ENCODE peak calls at places on chromosomes 11 and 22, in ten cellular contexts. Y, Z, K, N, I, L, P, S, C and B are unnamed samples.
A peak's percentile ranks its signal among the peaks of the same experiment; 100 is the strongest.

GRCh38 chr11:959027-959426 is 33.4 kb downstream of the AP2A2 start:
- DNase-seq in C (no peak), Y (no peak), N (no peak), I (no peak), K (no peak), L (no peak), Z (no peak), P (no peak), S (no peak), B (no peak)

GRCh38 chr11:282630-283360 is 4.6 kb downstream of the NLRP6 start:
- DNase-seq in K (peak; percentile 55), N (no peak), Z (no peak), S (no peak), P (no peak), I (peak; percentile 45), C (no peak), L (peak; percentile 7), Y (no peak), B (peak; percentile 24)

GRCh38 chr11:119262668-119263351 is 54.1 kb downstream of the MCAM start:
- DNase-seq in S (no peak), Y (no peak), L (no peak), C (no peak), Z (no peak), N (no peak), I (no peak), P (peak; percentile 35), K (no peak), B (no peak)

GRCh38 chr22:33116846-33117547 is 58.8 kb upstream of the SYN3 start:
- DNase-seq in L (no peak), P (no peak), S (no peak), C (no peak), K (no peak), I (no peak), Y (no peak), Z (no peak), N (no peak), B (no peak)

GRCh38 chr11:130585545-130585944 is 137.1 kb downstream of the ADAMTS15 start:
- DNase-seq in Y (no peak), Z (no peak), N (peak; percentile 58), P (peak; percentile 44), C (no peak), I (no peak), K (no peak), S (no peak), L (no peak), B (no peak)

GRCh38 chr11:11584446-11584810 is 37.4 kb downstream of the GALNT18 start:
- DNase-seq in Y (no peak), K (no peak), P (peak; percentile 79), S (no peak), C (no peak), L (no peak), N (peak; percentile 80), I (no peak), Z (no peak), B (no peak)

GRCh38 chr11:21625982-21626381 is 566.9 kb upstream of the ANO5 start:
- DNase-seq in Z (no peak), L (peak; percentile 27), K (no peak), C (no peak), N (no peak), P (peak; percentile 0), I (no peak), Y (peak; percentile 55), S (no peak), B (peak; percentile 47)

GRCh38 chr22:18998998-18999397 is 62.9 kb upstream of the PRODH start:
- DNase-seq in C (no peak), P (no peak), K (no peak), S (no peak), L (no peak), N (no peak), I (no peak), Y (peak; percentile 34), Z (no peak), B (no peak)

GRCh38 chr11:10236850-10237249 is 57.2 kb downstream of the SBF2 start:
- DNase-seq in S (no peak), I (no peak), C (no peak), Z (no peak), Y (no peak), N (no peak), K (no peak), L (no peak), P (no peak), B (no peak)

GRCh38 chr11:35357893-35358292 is 61.5 kb downstream of the SLC1A2 start:
- DNase-seq in C (no peak), Z (no peak), S (no peak), L (no peak), I (no peak), P (no peak), Y (no peak), N (no peak), K (no peak), B (no peak)

GRCh38 chr11:32485733-32486132 is 50.4 kb upstream of the WT1 start:
- DNase-seq in N (no peak), S (no peak), K (no peak), L (no peak), C (no peak), Y (no peak), Z (no peak), I (no peak), P (no peak), B (no peak)

GRCh38 chr11:32494629-32495028 is 59.3 kb upstream of the WT1 start:
- DNase-seq in N (no peak), P (peak; percentile 42), C (no peak), S (no peak), Y (no peak), L (no peak), Z (no peak), I (no peak), K (no peak), B (no peak)

GRCh38 chr11:32487270-32487669 is 51.9 kb upstream of the WT1 start:
- DNase-seq in L (no peak), Y (no peak), Z (peak; percentile 49), I (no peak), P (peak; percentile 29), S (no peak), C (no peak), K (no peak), N (peak; percentile 39), B (no peak)

GRCh38 chr11:32489464-32489863 is 54.1 kb upstream of the WT1 start:
- DNase-seq in P (no peak), K (no peak), Z (no peak), I (no peak), N (peak; percentile 11), L (no peak), S (no peak), Y (no peak), C (no peak), B (no peak)
- TF ChIP-seq CTCF in P (peak; percentile 10), K (no peak), Z (no peak), I (no peak), N (no peak), L (no peak), S (no peak), Y (no peak), C (no peak), B (no peak)

GRCh38 chr11:106160494-106160893 is 83.0 kb downstream of the AASDHPPT start:
- DNase-seq in S (no peak), P (no peak), N (no peak), Z (no peak), I (no peak), Y (no peak), K (no peak), C (no peak), L (no peak), B (no peak)
- H3K4me3 ChIP-seq in S (no peak overlapping the region), P (no peak overlapping the region), N (no peak overlapping the region), Z (no peak overlapping the region), I (no peak overlapping the region), Y (no peak overlapping the region), K (no peak overlapping the region), C (no peak overlapping the region), L (no peak overlapping the region), B (no peak overlapping the region)

GRCh38 chr22:40183029-40183581 is 5.4 kb downstream of the TNRC6B start:
- DNase-seq in C (no peak), L (no peak), Y (no peak), Z (peak; percentile 48), I (no peak), P (peak; percentile 90), N (no peak), S (peak; percentile 64), K (no peak), B (no peak)
- H3K4me1 ChIP-seq in C (peaks cover 64% of the 10 kb centered on the region), L (peaks cover 83% of the 10 kb centered on the region), Y (peaks cover 32% of the 10 kb centered on the region), Z (peaks cover 33% of the 10 kb centered on the region), I (peaks cover 75% of the 10 kb centered on the region), P (peaks cover 49% of the 10 kb centered on the region), N (peaks cover 43% of the 10 kb centered on the region), S (no peaks in the 10 kb centered on the region), K (peaks cover 18% of the 10 kb centered on the region), B (peaks cover 25% of the 10 kb centered on the region)

GRCh38 chr11:120288021-120288420 is 37.1 kb upstream of the TLCD5 start:
- DNase-seq in S (no peak), K (no peak), L (no peak), Z (no peak), I (no peak), N (no peak), Y (no peak), C (no peak), P (no peak), B (no peak)
- TF ChIP-seq CTCF in S (no peak), K (no peak), L (no peak), Z (no peak), I (no peak), N (no peak), Y (no peak), C (no peak), P (no peak), B (no peak)

DNA sequence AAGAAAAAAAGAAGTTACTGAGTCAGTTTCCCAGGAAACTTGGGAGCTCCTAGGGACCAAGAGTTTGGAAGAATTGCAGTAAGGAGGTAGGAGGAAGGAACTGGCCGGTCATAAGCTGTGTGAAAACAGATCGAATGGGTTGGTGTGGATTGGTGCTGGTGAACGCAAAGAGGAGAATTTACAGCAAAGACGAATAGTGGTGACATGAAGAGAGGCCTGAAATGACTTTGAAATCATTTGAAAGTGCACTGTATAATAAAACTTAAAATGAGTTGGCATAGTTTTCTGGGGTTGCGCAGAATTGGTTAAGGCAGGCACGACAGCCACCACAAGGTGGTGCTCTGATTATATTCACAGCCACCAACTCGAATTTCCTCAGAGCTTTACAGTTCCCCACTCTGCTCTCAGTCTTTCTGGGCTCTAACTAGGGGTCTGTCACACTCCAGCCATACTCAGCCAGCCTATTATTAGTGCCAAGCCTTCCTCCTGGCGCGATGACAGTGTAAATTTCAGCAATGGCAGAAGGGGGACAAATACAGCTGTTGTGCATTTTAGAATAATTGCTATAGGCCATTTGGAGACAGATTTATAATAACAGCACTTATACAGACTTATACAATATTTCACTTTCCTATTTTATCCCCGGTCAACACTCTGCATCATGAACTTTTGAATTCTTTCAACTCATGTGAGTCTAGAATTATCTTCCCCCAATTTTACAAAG is 8.3 kb upstream of the HTR3B start:
- DNase-seq in Z (no peak), P (peak; percentile 50), S (no peak), N (peak; percentile 22), L (no peak), C (peak; percentile 50), I (peak; percentile 62), K (no peak), Y (peak; percentile 69), B (no peak)
- H3K4me3 ChIP-seq in Z (no peak overlapping the region), P (no peak overlapping the region), S (no peak overlapping the region), N (no peak overlapping the region), L (no peak overlapping the region), C (no peak overlapping the region), I (no peak overlapping the region), K (no peak overlapping the region), Y (no peak overlapping the region), B (no peak overlapping the region)

DNA sequence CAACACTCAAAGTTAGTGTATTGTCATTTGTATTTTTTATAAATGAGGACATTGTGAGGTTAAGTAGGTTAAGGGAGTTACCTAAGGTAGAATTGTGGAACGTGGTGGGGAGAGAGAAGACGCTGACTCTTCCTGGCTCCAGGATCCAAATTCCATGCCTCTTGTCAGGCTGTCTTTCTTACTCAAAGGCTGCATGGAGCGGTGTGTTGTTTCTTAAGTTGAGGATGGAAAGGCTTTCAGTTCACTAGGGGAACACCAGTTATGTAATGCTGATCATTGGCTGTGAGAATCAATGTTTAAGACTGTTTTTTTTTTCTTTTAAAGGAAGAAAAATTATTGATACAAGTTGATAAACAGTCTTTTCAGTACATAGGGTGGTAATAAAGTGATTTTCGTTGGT is 2.9 kb downstream of the UBE2L3 start:
- DNase-seq in P (no peak), Z (no peak), N (no peak), C (no peak), S (no peak), K (no peak), L (no peak), I (no peak), Y (no peak), B (no peak)
- H3K4me1 ChIP-seq in P (peaks cover 22% of the 10 kb centered on the region), Z (peaks cover 54% of the 10 kb centered on the region), N (peaks cover 61% of the 10 kb centered on the region), C (peaks cover 68% of the 10 kb centered on the region), S (peaks cover 6% of the 10 kb centered on the region), K (peaks cover 32% of the 10 kb centered on the region), L (peaks cover 66% of the 10 kb centered on the region), I (peaks cover 57% of the 10 kb centered on the region), Y (peaks cover 37% of the 10 kb centered on the region), B (peaks cover 68% of the 10 kb centered on the region)